ENCODE peak calls at places on chromosomes 16 and 17, in seven cellular contexts. Y is osteoblast; Q is neural progenitor cell; R is CD4-positive, alpha-beta memory T cell; S is breast epithelium; M is esophagus squamous epithelium; I is right lobe of liver. T is an unnamed sample.

GRCh38 chr17:39928868-39929651 is 1.5 kb downstream of the LRRC3C start:
- DNase-seq in M (no peak), Y (peak; percentile 96), S (no peak), R (no peak), Q (no peak), I (no peak), T (no peak)

GRCh38 chr17:50945779-50946222 is 79.6 kb upstream of the TOB1 start:
- DNase-seq in M (no peak), Y (no peak), Q (no peak), R (no peak), S (no peak), I (peak; percentile 39), T (no peak)

GRCh38 chr17:50361561-50362480 is 11.2 kb downstream of the MRPL27 start:
- DNase-seq in R (peak; percentile 55), Q (peak; percentile 80), Y (peak; percentile 97), M (no peak), I (no peak), S (no peak), T (peak; percentile 77)

GRCh38 chr16:86533076-86533475 is 22.0 kb downstream of the MTHFSD start:
- DNase-seq in Y (peak; percentile 56), S (no peak), I (no peak), Q (no peak), M (no peak), R (no peak), T (no peak)

GRCh38 chr16:66612422-66612821 is 7.9 kb downstream of the CMTM3 start:
- DNase-seq in I (no peak), R (no peak), Y (no peak), S (no peak), M (no peak), Q (no peak), T (no peak)

GRCh38 chr17:29514792-29515191 is 52.0 kb downstream of the ABHD15 start:
- DNase-seq in I (no peak), M (no peak), Q (no peak), Y (no peak), R (no peak), S (no peak), T (no peak)

GRCh38 chr16:13896543-13897182 is 23.3 kb upstream of the ERCC4 start:
- DNase-seq in Y (no peak), I (no peak), M (no peak), R (no peak), S (no peak), Q (no peak), T (no peak)

GRCh38 chr17:78401891-78402290 is 23.4 kb downstream of the PGS1 start:
- DNase-seq in S (no peak), Q (no peak), R (no peak), M (no peak), Y (peak; percentile 50), I (no peak), T (peak; percentile 41)

GRCh38 chr17:39099686-39100293 is 51.6 kb downstream of the PLXDC1 start:
- DNase-seq in R (no peak), S (no peak), M (no peak), Q (no peak), I (no peak), Y (peak; percentile 49), T (peak; percentile 63)

GRCh38 chr17:64509179-64509578 is 2.4 kb downstream of the CEP95 start:
- DNase-seq in I (no peak), R (no peak), M (no peak), Y (no peak), Q (no peak), S (no peak), T (no peak)
- H3K27ac ChIP-seq in I (no peak overlapping the region), R (no peak overlapping the region), M (no peak overlapping the region), Y (no peak overlapping the region), Q (no peak overlapping the region), S (no peak overlapping the region), T (no peak overlapping the region)

GRCh38 chr17:79800325-79801155 is 3.7 kb upstream of the CBX8 start:
- DNase-seq in Q (peak; percentile 84), M (no peak), S (no peak), Y (peak; percentile 94), R (no peak), I (no peak), T (peak; percentile 51)
- H3K4me3 ChIP-seq in Q (peak overlapping the region; percentile 31), M (peak overlapping the region; percentile 16), S (no peak overlapping the region), Y (no peak overlapping the region), R (no peak overlapping the region), I (no peak overlapping the region), T (no peak overlapping the region)

GRCh38 chr17:68589086-68589485 is 12.1 kb downstream of the FAM20A start:
- DNase-seq in Q (no peak), R (no peak), M (no peak), S (no peak), Y (no peak), I (no peak), T (no peak)

GRCh38 chr17:68592667-68593330 is 8.4 kb downstream of the FAM20A start:
- DNase-seq in M (no peak), Y (peak; percentile 42), R (no peak), I (no peak), Q (no peak), S (no peak), T (no peak)

GRCh38 chr17:68593331-68593710 is 7.8 kb downstream of the FAM20A start:
- DNase-seq in Y (no peak), I (no peak), S (no peak), M (no peak), R (no peak), Q (no peak), T (no peak)

GRCh38 chr17:68592004-68592403 is 9.2 kb downstream of the FAM20A start:
- DNase-seq in Q (no peak), I (no peak), S (no peak), M (no peak), R (no peak), Y (no peak), T (no peak)

GRCh38 chr17:68591583-68591982 is 9.6 kb downstream of the FAM20A start:
- DNase-seq in I (no peak), R (no peak), Q (peak; percentile 38), Y (peak; percentile 66), S (no peak), M (no peak), T (peak; percentile 77)
- H3K9me3 ChIP-seq in I (no peaks in the 10 kb centered on the region), R (no peaks in the 10 kb centered on the region), Q (no peaks in the 10 kb centered on the region), Y (no peaks in the 10 kb centered on the region), S (peaks cover 3% of the 10 kb centered on the region), M (no peaks in the 10 kb centered on the region), T (no peaks in the 10 kb centered on the region)

GRCh38 chr17:20096430-20096829 is 87.3 kb downstream of the SPECC1 start:
- DNase-seq in S (no peak), M (no peak), Q (no peak), I (no peak), Y (no peak), R (no peak), T (no peak)
- H3K27ac ChIP-seq in S (no peak overlapping the region), M (no peak overlapping the region), Q (no peak overlapping the region), I (no peak overlapping the region), Y (no peak overlapping the region), R (no peak overlapping the region), T (no peak overlapping the region)

GRCh38 chr17:45273551-45273957 is 11.7 kb upstream of the SPATA32 start:
- DNase-seq in Q (no peak), M (no peak), S (no peak), Y (no peak), I (peak; percentile 81), R (no peak), T (no peak)
- H3K4me3 ChIP-seq in Q (no peak overlapping the region), M (no peak overlapping the region), S (no peak overlapping the region), Y (no peak overlapping the region), I (no peak overlapping the region), R (no peak overlapping the region), T (no peak overlapping the region)

GRCh38 chr16:71448274-71448866 is 6.5 kb upstream of the TLE7 start:
- DNase-seq in Q (no peak), Y (no peak), S (no peak), R (no peak), M (no peak), I (no peak), T (no peak)
- H3K9me3 ChIP-seq in Q (peaks cover 37% of the 10 kb centered on the region), Y (peaks cover 45% of the 10 kb centered on the region), S (peaks cover 98% of the 10 kb centered on the region), R (peaks cover 46% of the 10 kb centered on the region), M (peaks cover 77% of the 10 kb centered on the region), I (peaks cover 5% of the 10 kb centered on the region), T (peaks cover 20% of the 10 kb centered on the region)